ENCODE peak calls at places on chromosome 12, in ten cellular contexts. N is activated B cell treated with CpG ODN at 0.5 μM for 24 hours, C is type B pancreatic cell, S is NB4, Z is A673, X is suprapubic skin, I is upper lobe of right lung, Q is breast epithelium, B is PC-9, U is brain microvascular endothelial cell. F is an unnamed sample.
A peak's percentile ranks its signal among the peaks of the same experiment; 100 is the strongest.

GRCh38 chr12:26648584-26648983 is 184.4 kb downstream of the ITPR2 start:
- DNase-seq in N (no peak), C (no peak), S (no peak), Z (no peak), X (no peak), I (no peak), Q (no peak), B (peak; percentile 33), U (peak; percentile 86), F (no peak)

GRCh38 chr12:905273-906076 is 44.0 kb downstream of the RAD52 start:
- DNase-seq in N (no peak), C (no peak), S (peak; percentile 95), Z (no peak), X (no peak), I (no peak), Q (no peak), B (no peak), U (no peak), F (no peak)

GRCh38 chr12:5379737-5380496 is 52.0 kb upstream of the NTF3 start:
- DNase-seq in N (no peak), C (no peak), S (no peak), Z (no peak), X (no peak), I (no peak), Q (no peak), B (peak; percentile 12), U (no peak), F (no peak)

GRCh38 chr12:25052191-25053020 is 103.5 kb upstream of the BCAT1 start:
- DNase-seq in N (peak; percentile 68), C (no peak), S (peak; percentile 100), Z (no peak), X (no peak), I (no peak), Q (no peak), B (no peak), U (no peak), F (peak; percentile 70)

GRCh38 chr12:47903151-47903611 is 1.6 kb downstream of the VDR start:
- DNase-seq in N (no peak), C (no peak), S (peak; percentile 76), Z (no peak), X (no peak), I (no peak), Q (no peak), B (peak; percentile 21), U (peak; percentile 38), F (no peak)

GRCh38 chr12:112161711-112162110 is 36.4 kb downstream of the TRAFD1 start:
- DNase-seq in N (no peak), C (no peak), S (no peak), Z (no peak), X (no peak), I (peak; percentile 36), Q (peak; percentile 34), B (no peak), U (no peak), F (no peak)

GRCh38 chr12:130627175-130627574 is 88.9 kb downstream of the RIMBP2 start:
- DNase-seq in N (no peak), C (no peak), S (no peak), Z (no peak), X (no peak), I (no peak), Q (no peak), B (no peak), U (no peak), F (no peak)

GRCh38 chr12:21264232-21264631 is 70.5 kb downstream of the SLCO1A2 start:
- DNase-seq in N (no peak), C (no peak), S (no peak), Z (no peak), X (no peak), I (no peak), Q (no peak), B (no peak), U (no peak), F (no peak)

GRCh38 chr12:120713861-120714482 is 3.7 kb downstream of the UNC119B start:
- DNase-seq in N (no peak), C (no peak), S (peak; percentile 92), Z (peak; percentile 89), X (peak; percentile 71), I (no peak), Q (no peak), B (peak; percentile 48), U (peak; percentile 74), F (peak; percentile 36)

DNA sequence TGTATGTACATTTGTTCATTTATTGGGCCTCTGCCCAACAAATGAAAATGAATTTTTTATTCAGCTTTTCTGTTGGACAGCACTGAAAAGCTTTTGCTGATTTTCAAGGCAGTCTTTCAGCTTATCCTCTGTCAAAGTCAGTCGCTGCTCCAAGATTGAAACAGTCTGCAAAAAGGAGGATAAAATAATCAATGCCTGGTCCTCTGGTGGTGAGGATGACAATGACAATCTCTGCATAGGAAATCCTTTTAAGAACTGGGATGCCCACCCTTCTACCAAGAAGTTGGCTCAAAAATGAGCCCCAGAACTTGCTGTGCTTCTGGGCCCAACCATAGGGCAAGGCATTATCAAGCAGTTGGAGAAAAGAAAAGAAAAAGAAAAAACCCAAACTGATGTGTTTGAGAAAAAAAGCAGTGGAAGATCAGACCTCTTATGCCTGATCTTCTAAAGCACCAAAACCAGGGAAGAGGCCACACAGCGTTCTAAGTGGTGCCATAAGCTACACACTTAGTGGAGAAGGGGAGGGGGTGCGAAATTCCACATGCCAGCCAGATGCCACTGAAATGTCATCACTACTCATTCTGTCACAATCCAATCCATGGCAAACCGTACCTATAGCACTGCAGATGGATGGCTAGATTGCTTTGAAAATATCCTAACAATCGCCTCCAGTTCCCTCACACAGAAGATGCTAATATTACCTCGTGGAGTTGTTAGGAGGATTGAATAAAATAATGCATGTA is 69.0 kb upstream of the DUSP6 start:
- DNase-seq in N (no peak), C (no peak), S (no peak), Z (peak; percentile 39), X (no peak), I (no peak), Q (no peak), B (no peak), U (no peak), F (no peak)
- TF ChIP-seq CTCF in N (no peak), C (peak; percentile 45), S (peak; percentile 15), Z (peak; percentile 49), X (no peak), I (peak; percentile 16), Q (no peak), B (no peak), U (peak; percentile 36), F (no peak)

GRCh38 chr12:74021937-74022336 is 515.7 kb upstream of the ATXN7L3B start:
- DNase-seq in N (no peak), C (no peak), S (peak; percentile 72), Z (peak; percentile 40), X (no peak), I (no peak), Q (peak; percentile 61), B (peak; percentile 53), U (peak; percentile 58), F (no peak)
- TF ChIP-seq CTCF in N (no peak), C (peak; percentile 77), S (peak; percentile 90), Z (peak; percentile 62), X (peak; percentile 31), I (peak; percentile 47), Q (no peak), B (peak; percentile 73), U (peak; percentile 90), F (no peak)

DNA sequence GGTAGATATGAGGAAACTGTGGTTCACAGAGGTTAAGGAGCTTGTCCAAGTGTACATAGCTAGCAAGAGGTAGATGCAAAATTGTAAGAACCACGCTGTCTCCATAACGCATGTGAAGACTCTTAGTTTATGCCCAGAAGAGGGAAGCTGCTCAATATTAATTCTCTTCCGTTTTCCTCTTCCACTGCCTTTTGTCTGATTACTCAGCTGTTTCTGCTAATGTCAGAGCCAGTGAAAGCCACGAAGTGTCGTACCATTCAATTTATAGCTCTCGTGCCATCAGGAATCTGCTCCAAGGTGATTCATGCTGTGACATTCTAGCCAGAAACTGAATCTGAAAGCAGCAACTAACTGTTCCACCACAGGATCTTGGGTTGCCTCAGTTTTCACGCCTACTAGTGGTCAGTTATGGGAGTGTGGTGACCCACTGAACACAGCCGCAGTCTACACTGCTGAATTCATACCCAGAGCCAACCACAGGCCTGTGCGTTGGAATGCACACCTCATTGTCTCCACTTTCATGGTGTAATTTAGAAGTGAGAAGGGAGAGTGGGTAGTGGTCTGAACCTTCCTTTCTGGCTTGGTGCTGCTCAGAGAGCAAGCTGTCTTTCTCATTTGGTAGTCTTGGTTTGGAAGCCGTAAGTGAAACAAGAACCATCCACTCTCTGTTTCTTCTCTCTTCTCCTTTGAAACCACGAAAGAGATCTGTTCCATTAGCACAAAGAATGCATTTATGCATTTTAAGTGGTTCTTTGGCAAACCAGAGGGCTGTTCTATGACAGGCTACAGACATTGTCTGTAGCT is 74.2 kb upstream of the NAP1L1 start:
- DNase-seq in N (peak; percentile 33), C (no peak), S (peak; percentile 55), Z (peak; percentile 33), X (no peak), I (no peak), Q (no peak), B (peak; percentile 53), U (peak; percentile 84), F (peak; percentile 61)
- TF ChIP-seq CTCF in N (no peak), C (peak; percentile 80), S (peak; percentile 78), Z (peak; percentile 61), X (peak; percentile 45), I (peak; percentile 62), Q (peak; percentile 10), B (peak; percentile 57), U (peak; percentile 87), F (peak; percentile 41)

DNA sequence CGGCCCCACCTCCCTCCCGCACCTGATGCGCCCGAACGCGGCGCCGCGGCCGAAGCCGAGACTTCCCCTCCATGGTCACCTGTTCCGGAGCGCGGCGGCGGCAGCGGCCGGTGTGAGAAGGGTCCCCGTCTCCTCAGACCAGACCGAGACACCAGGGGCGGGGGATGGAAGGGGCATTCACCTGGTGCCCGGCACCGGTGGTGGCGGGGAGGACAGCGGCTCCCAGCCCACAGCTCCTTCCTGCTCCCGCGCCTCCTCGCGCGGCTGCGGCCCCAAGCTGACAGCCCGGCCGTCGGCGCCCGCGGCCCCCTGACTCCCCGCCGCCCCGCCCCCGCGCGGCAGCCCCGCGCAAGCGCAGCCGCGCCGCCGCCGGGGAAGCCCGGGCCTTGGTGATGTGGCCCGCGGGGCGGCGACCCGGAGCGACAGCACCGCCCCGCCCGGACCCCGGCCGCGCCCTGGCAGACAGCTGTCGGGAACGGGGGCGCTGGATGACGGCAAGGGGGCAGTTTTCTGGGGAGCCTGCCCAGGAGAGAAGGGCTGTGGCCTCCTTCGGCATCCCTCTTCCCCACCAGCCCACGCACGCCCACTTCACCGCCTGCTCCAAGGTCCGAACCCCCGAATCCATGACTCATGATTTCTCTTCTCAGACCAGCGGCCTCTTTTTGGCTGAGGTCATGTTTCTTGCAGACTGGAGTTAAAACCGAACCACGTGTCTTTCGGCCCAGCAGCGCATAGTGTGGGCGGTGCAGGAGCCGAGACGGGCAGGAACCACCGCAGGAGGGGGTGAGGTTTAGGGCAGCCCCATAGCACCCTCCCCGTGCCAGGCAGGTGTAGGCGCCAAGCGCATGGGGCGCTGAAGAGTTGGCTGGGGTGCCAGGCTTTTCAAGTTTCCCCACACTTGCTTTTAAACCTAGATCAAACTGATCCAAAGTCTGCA is at the start of gene SLC41A2:
- DNase-seq in N (peak; percentile 90), C (peak; percentile 79), S (peak; percentile 75), Z (peak; percentile 68), X (peak; percentile 88), I (peak; percentile 92), Q (peak; percentile 63), B (peak; percentile 85), U (peak; percentile 94), F (peak; percentile 79)
- TF ChIP-seq CTCF in N (no peak), C (peak; percentile 55), S (no peak), Z (no peak), X (peak; percentile 7), I (no peak), Q (no peak), B (peak; percentile 34), U (no peak), F (no peak)